ENCODE peak calls at places on chromosomes 13 and 19, in eight cellular contexts. P, H, E, F, A, S, J and O are unnamed samples.

GRCh38 chr13:70178346-70178745 is 70.1 kb upstream of the KLHL1 start:
- DNase-seq in P (no peak), H (no peak), E (no peak), F (no peak), A (no peak), S (no peak), J (no peak), O (no peak)

GRCh38 chr19:34841780-34842179 is 68.8 kb upstream of the ZNF599 start:
- DNase-seq in P (no peak), H (no peak), E (peak), F (no peak), A (no peak), S (no peak), J (peak), O (no peak)

GRCh38 chr13:22175211-22175610 is 504.3 kb downstream of the FGF9 start:
- DNase-seq in P (no peak), H (no peak), E (peak), F (no peak), A (no peak), S (no peak), J (no peak), O (no peak)

GRCh38 chr13:24083722-24084421 is 76.6 kb upstream of the SPATA13 start:
- DNase-seq in P (no peak), H (no peak), E (no peak), F (no peak), A (no peak), S (no peak), J (peak), O (no peak)

GRCh38 chr13:68749801-68750200 is 1357.8 kb upstream of the ATXN8OS start:
- DNase-seq in P (no peak), H (no peak), E (no peak), F (no peak), A (no peak), S (no peak), J (no peak), O (no peak)

GRCh38 chr13:98143601-98144500 is 957 bp downstream of the FARP1 start:
- DNase-seq in P (peak), H (peak), E (peak), F (peak), A (peak), S (peak), J (peak), O (no peak)

GRCh38 chr13:113195360-113195759 is 13.1 kb downstream of the PCID2 start:
- DNase-seq in P (no peak), H (no peak), E (no peak), F (no peak), A (no peak), S (no peak), J (no peak), O (no peak)

GRCh38 chr19:6826281-6826920 is 53.9 kb downstream of the VAV1 start:
- DNase-seq in P (no peak), H (no peak), E (no peak), F (no peak), A (no peak), S (no peak), J (no peak), O (no peak)

GRCh38 chr13:34779171-34779570 is 162.9 kb upstream of the NBEA start:
- DNase-seq in P (no peak), H (no peak), E (peak), F (no peak), A (no peak), S (peak), J (no peak), O (no peak)
- TF ChIP-seq CTCF in P (no peak), H (no peak), E (peak), F (no peak), A (no peak), S (peak), J (peak), O (peak)

GRCh38 chr13:51583469-51583874 is 790 bp upstream of the WDFY2 start:
- DNase-seq in P (no peak), H (no peak), E (no peak), F (no peak), A (no peak), S (no peak), J (no peak), O (no peak)

GRCh38 chr13:51583875-51584730 is at the start of gene WDFY2:
- DNase-seq in P (peak), H (peak), E (peak), F (peak), A (peak), S (peak), J (peak), O (peak)

GRCh38 chr13:51585234-51585672 is 991 bp downstream of the WDFY2 start:
- DNase-seq in P (no peak), H (no peak), E (no peak), F (no peak), A (no peak), S (peak), J (no peak), O (no peak)

GRCh38 chr13:51585696-51586095 is 1.4 kb downstream of the WDFY2 start:
- DNase-seq in P (no peak), H (no peak), E (no peak), F (no peak), A (no peak), S (peak), J (no peak), O (no peak)

DNA sequence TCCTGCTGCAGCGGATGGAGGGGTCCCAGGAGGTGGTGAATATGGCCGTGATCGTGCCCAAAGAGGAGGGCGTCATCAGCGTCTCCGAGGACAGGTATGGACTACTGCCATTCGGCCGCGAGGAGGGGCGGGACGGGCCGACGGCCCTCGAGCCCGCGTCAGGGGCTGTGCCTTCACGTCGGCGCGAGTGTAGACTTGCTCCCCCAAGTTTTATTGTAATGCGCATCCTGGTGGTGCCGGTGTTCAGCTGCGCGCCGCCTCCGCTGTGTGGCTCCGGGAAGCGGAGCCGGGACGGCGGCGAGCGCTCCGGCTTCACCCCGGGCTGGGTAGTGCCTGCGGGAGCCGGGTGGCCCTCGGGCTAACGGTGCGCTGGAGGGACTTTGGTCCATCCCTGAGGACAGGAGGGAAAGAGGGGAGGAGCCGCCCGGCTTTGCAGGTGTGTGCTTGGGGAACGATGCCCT is 499 bp downstream of the WDFY2 start:
- DNase-seq in P (peak), H (peak), E (peak), F (no peak), A (peak), S (peak), J (peak), O (no peak)
- H3K4me3 ChIP-seq in P (peak), H (peak), E (peak), F (peak), A (peak), S (peak), J (peak), O (peak)

DNA sequence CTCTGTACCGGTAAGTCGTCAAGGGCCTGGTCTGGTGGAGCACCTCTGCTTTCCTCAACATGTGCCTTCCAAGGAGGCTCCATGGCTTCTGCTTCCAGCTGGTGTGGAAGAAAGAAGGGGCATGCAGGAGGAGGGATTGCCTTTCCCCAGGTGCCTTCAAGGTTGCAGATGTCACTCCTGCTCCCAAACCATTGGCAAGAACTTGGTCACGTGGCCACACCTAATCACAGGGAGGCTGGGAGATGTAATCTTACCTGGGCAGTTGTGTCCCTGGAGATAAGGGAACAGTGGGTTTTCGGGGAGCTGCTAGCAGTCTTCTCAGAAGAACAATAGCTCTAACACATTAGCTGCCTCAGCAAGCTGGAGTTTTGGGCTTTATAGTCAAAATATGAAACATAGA is 9.7 kb upstream of the GPR18 start:
- DNase-seq in P (no peak), H (no peak), E (no peak), F (no peak), A (no peak), S (no peak), J (no peak), O (no peak)
- TF ChIP-seq CTCF in P (no peak), H (no peak), E (no peak), F (no peak), A (no peak), S (no peak), J (no peak), O (no peak)

GRCh38 chr13:83975668-83976165 is 93.4 kb upstream of the SLITRK1 start:
- DNase-seq in P (no peak), H (no peak), E (no peak), F (no peak), A (no peak), S (no peak), J (no peak), O (no peak)

GRCh38 chr13:83984793-83985192 is 102.5 kb upstream of the SLITRK1 start:
- DNase-seq in P (no peak), H (no peak), E (no peak), F (no peak), A (no peak), S (no peak), J (no peak), O (no peak)

DNA sequence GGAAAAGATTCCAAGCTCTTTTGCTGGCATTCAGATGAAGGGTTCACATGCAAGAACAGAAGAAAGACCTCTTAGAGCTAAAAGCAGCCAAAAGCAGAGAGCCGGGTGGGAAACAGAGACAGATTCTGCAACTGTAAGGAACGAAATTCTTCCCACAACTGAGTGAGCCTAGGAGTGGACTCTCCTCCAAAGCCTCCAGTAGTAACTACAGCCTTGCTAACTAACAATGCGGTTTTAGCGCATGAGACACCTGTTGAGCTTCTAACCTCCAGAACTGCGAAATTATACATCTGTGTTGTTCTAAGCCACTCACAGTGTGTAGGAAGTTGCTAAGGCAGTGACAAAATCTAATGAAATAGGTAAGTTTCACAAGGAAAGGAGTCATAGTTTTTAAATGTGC is 98.0 kb upstream of the SLITRK1 start:
- DNase-seq in P (no peak), H (no peak), E (peak), F (no peak), A (no peak), S (no peak), J (no peak), O (no peak)
- H3K4me3 ChIP-seq in P (no peak), H (no peak), E (no peak), F (no peak), A (no peak), S (no peak), J (no peak), O (no peak)